ENCODE peak calls at places on chromosome 4, in eight cellular contexts. C, K, I, R, U, A, B and O are unnamed samples.
A peak's percentile ranks its signal among the peaks of the same experiment; 100 is the strongest.

GRCh38 chr4:17234678-17235077 is 277.2 kb downstream of the QDPR start:
- DNase-seq in R (no peak), A (no peak), B (no peak), I (no peak), K (no peak), C (no peak), U (no peak), O (no peak)

GRCh38 chr4:105978684-105979296 is 83.5 kb downstream of the NPNT start:
- DNase-seq in K (peak; percentile 16), I (no peak), U (peak; percentile 65), A (peak; percentile 46), R (peak; percentile 85), B (no peak), C (no peak), O (no peak)

GRCh38 chr4:124334119-124334518 is 378.4 kb downstream of the ANKRD50 start:
- DNase-seq in C (no peak), A (no peak), I (no peak), B (no peak), R (peak; percentile 61), U (peak; percentile 11), K (peak; percentile 20), O (no peak)

GRCh38 chr4:119678761-119679160 is 50.2 kb upstream of the PDE5A start:
- DNase-seq in A (no peak), C (no peak), I (no peak), R (peak; percentile 50), U (no peak), B (no peak), K (no peak), O (no peak)

GRCh38 chr4:73770917-73771316 is 30.5 kb downstream of the CXCL8 start:
- DNase-seq in I (no peak), U (no peak), A (no peak), C (no peak), R (no peak), K (no peak), B (no peak), O (no peak)

GRCh38 chr4:25884040-25884788 is 21.4 kb upstream of the SEL1L3 start:
- DNase-seq in U (peak; percentile 72), K (no peak), B (no peak), I (no peak), R (peak; percentile 44), A (no peak), C (no peak), O (no peak)

GRCh38 chr4:184950926-184951325 is 67.4 kb upstream of the HELT start:
- DNase-seq in K (no peak), C (no peak), R (no peak), A (no peak), U (no peak), I (no peak), B (no peak), O (no peak)

GRCh38 chr4:22877653-22878052 is 184.9 kb downstream of the GBA3 start:
- DNase-seq in C (no peak), U (no peak), B (no peak), A (no peak), K (no peak), I (no peak), R (no peak), O (no peak)

GRCh38 chr4:101306225-101306624 is 41.1 kb downstream of the PPP3CA start:
- DNase-seq in U (peak; percentile 57), K (no peak), I (no peak), A (no peak), R (peak; percentile 70), B (no peak), C (no peak), O (no peak)

GRCh38 chr4:85152490-85152889 is 186.0 kb upstream of the WDFY3 start:
- DNase-seq in C (no peak), U (no peak), B (no peak), A (no peak), K (no peak), I (no peak), R (no peak), O (no peak)

GRCh38 chr4:25790024-25790423 is 72.8 kb downstream of the SEL1L3 start:
- DNase-seq in B (no peak), R (no peak), K (no peak), A (no peak), C (no peak), U (no peak), I (no peak), O (no peak)

GRCh38 chr4:185567828-185568442 is 32.6 kb upstream of the PDLIM3 start:
- DNase-seq in C (no peak), K (no peak), I (peak; percentile 40), U (peak; percentile 34), A (peak; percentile 79), R (peak; percentile 71), B (no peak), O (peak; percentile 89)